ENCODE peak calls at places on chromosomes 11 and 22, in ten cellular contexts. N is caudate nucleus; D is LoVo; B is AG09319; Q is Right ventricle myocardium superior; M is activated CD4-positive, alpha-beta T cell treated with anti-CD3 and anti-CD28 coated beads for 48 hours; X is stimulated activated CD4-positive, alpha-beta T cell treated with anti-CD3 and anti-CD28 coated beads, Interleukin-2, amount 100 ng/mL, for 48 hours; H is NCI-H1417; G is GM13976; S is HFFc6. U is an unnamed sample.
A peak's percentile ranks its signal among the peaks of the same experiment; 100 is the strongest.

GRCh38 chr11:112949781-112950575 is 11.2 kb upstream of the NCAM1 start:
- DNase-seq in N (no peak), D (no peak), B (no peak), Q (peak; percentile 60), M (no peak), X (no peak), H (no peak), G (no peak), S (no peak), U (peak; percentile 77)

GRCh38 chr11:121099885-121100284 is 1.2 kb upstream of the TECTA start:
- DNase-seq in N (no peak), D (no peak), B (no peak), Q (no peak), M (no peak), X (no peak), H (no peak), G (no peak), S (peak; percentile 15), U (no peak)

GRCh38 chr11:75583710-75584658 is 21.9 kb downstream of the SERPINH1 start:
- DNase-seq in N (peak; percentile 47), D (peak; percentile 18), B (no peak), Q (peak; percentile 85), M (no peak), X (no peak), H (peak; percentile 89), G (peak; percentile 56), S (no peak), U (peak; percentile 92)

GRCh38 chr22:26535499-26535898 is 23.2 kb upstream of the TFIP11 start:
- DNase-seq in N (no peak), D (no peak), B (no peak), Q (no peak), M (no peak), X (no peak), H (no peak), G (no peak), S (no peak), U (no peak)

GRCh38 chr11:58530236-58530635 is 22.3 kb upstream of the OR5B21 start:
- DNase-seq in N (no peak), D (no peak), B (no peak), Q (no peak), M (no peak), X (no peak), H (no peak), G (no peak), S (no peak), U (no peak)

GRCh38 chr11:118152552-118153471 is at the start of gene SCN4B:
- DNase-seq in N (peak; percentile 27), D (peak; percentile 39), B (no peak), Q (peak; percentile 79), M (peak; percentile 20), X (no peak), H (peak; percentile 85), G (peak; percentile 52), S (no peak), U (peak; percentile 87)

GRCh38 chr11:67641302-67642147 is 2.0 kb upstream of the TBX10 start:
- DNase-seq in N (no peak), D (no peak), B (no peak), Q (no peak), M (no peak), X (no peak), H (no peak), G (no peak), S (no peak), U (peak; percentile 44)

GRCh38 chr11:17921620-17922473 is 91.0 kb downstream of the SERGEF start:
- DNase-seq in N (no peak), D (no peak), B (peak; percentile 43), Q (no peak), M (no peak), X (no peak), H (peak; percentile 26), G (no peak), S (no peak), U (no peak)

GRCh38 chr11:47599821-47600377 is 5.7 kb upstream of the C1QTNF4 start:
- DNase-seq in N (no peak), D (no peak), B (no peak), Q (no peak), M (no peak), X (no peak), H (no peak), G (no peak), S (no peak), U (peak; percentile 44)

GRCh38 chr11:70525006-70525405 is 126.7 kb downstream of the CTTN start:
- DNase-seq in N (no peak), D (no peak), B (no peak), Q (peak; percentile 36), M (no peak), X (no peak), H (peak; percentile 20), G (no peak), S (no peak), U (no peak)

GRCh38 chr11:65100674-65101350 is 4.8 kb downstream of the VPS51 start:
- DNase-seq in N (no peak), D (no peak), B (no peak), Q (no peak), M (no peak), X (no peak), H (no peak), G (no peak), S (no peak), U (no peak)

GRCh38 chr11:74683279-74683871 is 47.9 kb downstream of the CHRDL2 start:
- DNase-seq in N (peak; percentile 58), D (no peak), B (no peak), Q (peak; percentile 53), M (peak; percentile 13), X (no peak), H (no peak), G (no peak), S (no peak), U (peak; percentile 66)

GRCh38 chr11:19311306-19312030 is 70.7 kb upstream of the E2F8 start:
- DNase-seq in N (peak; percentile 24), D (peak; percentile 44), B (peak; percentile 12), Q (peak; percentile 66), M (peak; percentile 66), X (peak; percentile 53), H (peak; percentile 70), G (peak; percentile 67), S (peak; percentile 38), U (peak; percentile 75)

GRCh38 chr11:59207988-59208432 is 4.7 kb downstream of the MPEG1 start:
- DNase-seq in N (no peak), D (peak; percentile 55), B (no peak), Q (peak; percentile 40), M (peak; percentile 58), X (peak; percentile 23), H (peak; percentile 71), G (peak; percentile 64), S (peak; percentile 40), U (no peak)

GRCh38 chr11:46472662-46472994 is 81.1 kb upstream of the CHRM4 start:
- DNase-seq in N (no peak), D (peak; percentile 48), B (no peak), Q (no peak), M (no peak), X (no peak), H (no peak), G (no peak), S (no peak), U (no peak)

GRCh38 chr22:46512683-46513082 is 24.7 kb downstream of the CELSR1 start:
- DNase-seq in N (no peak), D (no peak), B (no peak), Q (no peak), M (no peak), X (no peak), H (no peak), G (no peak), S (no peak), U (no peak)

GRCh38 chr11:117179048-117179999 is 781 bp downstream of the SIDT2 start:
- DNase-seq in N (no peak), D (no peak), B (no peak), Q (peak; percentile 69), M (peak; percentile 57), X (peak; percentile 23), H (peak; percentile 70), G (peak; percentile 65), S (no peak), U (peak; percentile 68)

GRCh38 chr11:29279716-29280115 is 737.1 kb downstream of the KCNA4 start:
- DNase-seq in N (no peak), D (no peak), B (no peak), Q (no peak), M (no peak), X (no peak), H (no peak), G (no peak), S (no peak), U (no peak)

GRCh38 chr11:31355131-31355530 is 14.4 kb downstream of the DCDC1 start:
- DNase-seq in N (no peak), D (no peak), B (no peak), Q (no peak), M (no peak), X (no peak), H (peak; percentile 70), G (no peak), S (no peak), U (no peak)

GRCh38 chr11:96219981-96220623 is 122.9 kb downstream of the MAML2 start:
- DNase-seq in N (no peak), D (no peak), B (no peak), Q (peak; percentile 41), M (no peak), X (no peak), H (no peak), G (no peak), S (peak; percentile 59), U (no peak)

GRCh38 chr11:80136991-80137390 is 696.2 kb upstream of the TENM4 start:
- DNase-seq in N (no peak), D (no peak), B (no peak), Q (no peak), M (no peak), X (no peak), H (no peak), G (no peak), S (no peak), U (no peak)

GRCh38 chr11:74388678-74389327 is 9.4 kb downstream of the PGM2L1 start:
- DNase-seq in N (no peak), D (peak; percentile 50), B (peak; percentile 22), Q (no peak), M (peak; percentile 78), X (peak; percentile 76), H (peak; percentile 84), G (peak; percentile 63), S (peak; percentile 46), U (peak; percentile 72)

GRCh38 chr11:3189886-3190583 is 24.9 kb upstream of the OSBPL5 start:
- DNase-seq in N (no peak), D (no peak), B (no peak), Q (no peak), M (no peak), X (no peak), H (no peak), G (no peak), S (no peak), U (peak; percentile 57)

GRCh38 chr22:22935056-22935545 is 47.5 kb downstream of the IGLL5 start:
- DNase-seq in N (no peak), D (no peak), B (no peak), Q (no peak), M (no peak), X (no peak), H (no peak), G (no peak), S (no peak), U (no peak)

GRCh38 chr11:32448232-32448631 is 12.9 kb upstream of the WT1 start:
- DNase-seq in N (no peak), D (no peak), B (no peak), Q (no peak), M (no peak), X (no peak), H (peak; percentile 8), G (no peak), S (peak; percentile 10), U (no peak)

GRCh38 chr22:38203090-38203810 is 1.5 kb downstream of the MAFF start:
- DNase-seq in N (no peak), D (peak; percentile 43), B (no peak), Q (no peak), M (peak; percentile 47), X (no peak), H (peak; percentile 49), G (peak; percentile 59), S (no peak), U (peak; percentile 81)

GRCh38 chr11:84398017-84398626 is 1112.0 kb upstream of the CCDC90B start:
- DNase-seq in N (no peak), D (no peak), B (no peak), Q (no peak), M (no peak), X (no peak), H (peak; percentile 82), G (no peak), S (no peak), U (no peak)

GRCh38 chr11:1873048-1873812 is 18.5 kb downstream of the PRR33 start:
- DNase-seq in N (no peak), D (no peak), B (no peak), Q (peak; percentile 50), M (no peak), X (no peak), H (no peak), G (no peak), S (no peak), U (peak; percentile 68)

U was measured in sigmoid colon.